ENCODE peak calls at places on chromosomes 12 and 14, in ten cellular contexts. A is hypothalamus; K is NCI-H1048; H is Panc1; M is mucosa of descending colon; L is NCI-H345; X is stimulated activated CD4-positive, alpha-beta T cell treated with anti-CD3 and anti-CD28 coated beads, Interleukin-2, amount 100 ng/mL, for 24 hours; S is iris pigment epithelial cell; Z is anterior cingulate cortex; C is posterior cingulate gyrus. T is an unnamed sample.

GRCh38 chr14:52706286-52706685 is 714 bp upstream of the PSMC6 start:
- DNase-seq in A (no peak), K (no peak), H (no peak), M (no peak), L (no peak), X (peak; percentile 52), S (peak; percentile 58), Z (no peak), C (no peak), T (no peak)

GRCh38 chr12:28973491-28973890 is 175.6 kb upstream of the FAR2 start:
- DNase-seq in A (no peak), K (no peak), H (no peak), M (no peak), L (no peak), X (no peak), S (no peak), Z (no peak), C (no peak), T (no peak)

GRCh38 chr12:117502233-117502632 is 140.8 kb upstream of the NOS1 start:
- DNase-seq in A (no peak), K (no peak), H (no peak), M (no peak), L (no peak), X (no peak), S (no peak), Z (no peak), C (no peak), T (no peak)

GRCh38 chr12:63150255-63151060 is 543 bp downstream of the AVPR1A start:
- DNase-seq in A (no peak), K (no peak), H (no peak), M (peak; percentile 27), L (peak; percentile 64), X (no peak), S (peak; percentile 1), Z (no peak), C (no peak), T (no peak)

GRCh38 chr12:123150804-123151678 is at the start of gene PITPNM2:
- DNase-seq in A (peak; percentile 51), K (no peak), H (no peak), M (peak; percentile 80), L (peak; percentile 41), X (peak; percentile 61), S (peak; percentile 70), Z (no peak), C (peak; percentile 46), T (peak; percentile 68)

GRCh38 chr12:44875954-44876553 is at the start of gene NELL2:
- DNase-seq in A (peak; percentile 38), K (no peak), H (no peak), M (peak; percentile 73), L (no peak), X (peak; percentile 75), S (peak; percentile 10), Z (peak; percentile 32), C (peak; percentile 62), T (peak; percentile 21)

GRCh38 chr12:77679701-77680100 is 151.0 kb upstream of the NAV3 start:
- DNase-seq in A (no peak), K (no peak), H (no peak), M (no peak), L (no peak), X (no peak), S (peak; percentile 51), Z (no peak), C (no peak), T (no peak)

GRCh38 chr12:49138587-49138986 is 7.4 kb upstream of the TUBA1B start:
- DNase-seq in A (no peak), K (no peak), H (no peak), M (no peak), L (no peak), X (no peak), S (no peak), Z (no peak), C (no peak), T (no peak)

GRCh38 chr12:102527256-102527720 is 46.9 kb upstream of the IGF1 start:
- DNase-seq in A (no peak), K (no peak), H (no peak), M (no peak), L (no peak), X (no peak), S (peak; percentile 62), Z (no peak), C (no peak), T (no peak)

GRCh38 chr12:116037941-116038837 is 239.3 kb downstream of the MED13L start:
- DNase-seq in A (no peak), K (no peak), H (no peak), M (no peak), L (no peak), X (no peak), S (peak; percentile 86), Z (no peak), C (no peak), T (no peak)

GRCh38 chr14:87066221-87066817 is 926.7 kb downstream of the GALC start:
- DNase-seq in A (no peak), K (no peak), H (no peak), M (no peak), L (peak; percentile 7), X (no peak), S (no peak), Z (no peak), C (no peak), T (no peak)

GRCh38 chr12:100185361-100185894 is 15.2 kb upstream of the ACTR6 start:
- DNase-seq in A (no peak), K (no peak), H (no peak), M (no peak), L (no peak), X (no peak), S (no peak), Z (no peak), C (peak; percentile 35), T (no peak)

GRCh38 chr12:20628388-20628787 is 66.7 kb upstream of the SLCO1C1 start:
- DNase-seq in A (no peak), K (no peak), H (no peak), M (no peak), L (no peak), X (no peak), S (no peak), Z (no peak), C (no peak), T (no peak)

GRCh38 chr14:105107351-105107750 is 42.1 kb upstream of the GPR132 start:
- DNase-seq in A (no peak), K (no peak), H (no peak), M (no peak), L (no peak), X (no peak), S (no peak), Z (no peak), C (no peak), T (no peak)

GRCh38 chr14:75667099-75667498 is 6.1 kb downstream of the TTLL5 start:
- DNase-seq in A (no peak), K (no peak), H (no peak), M (no peak), L (no peak), X (no peak), S (no peak), Z (no peak), C (no peak), T (no peak)

GRCh38 chr12:58504539-58504938 is 415.8 kb downstream of the LRIG3 start:
- DNase-seq in A (no peak), K (no peak), H (no peak), M (no peak), L (peak; percentile 7), X (no peak), S (peak; percentile 46), Z (no peak), C (no peak), T (no peak)

GRCh38 chr12:19131020-19131431 is 1.5 kb downstream of the PLEKHA5 start:
- DNase-seq in A (no peak), K (no peak), H (no peak), M (peak; percentile 32), L (peak; percentile 41), X (no peak), S (peak; percentile 62), Z (no peak), C (no peak), T (no peak)

GRCh38 chr14:76694106-76694505 is 67.2 kb upstream of the VASH1 start:
- DNase-seq in A (no peak), K (no peak), H (no peak), M (no peak), L (no peak), X (no peak), S (no peak), Z (no peak), C (no peak), T (no peak)

GRCh38 chr14:59455411-59455810 is 9.8 kb downstream of the GPR135 start:
- DNase-seq in A (no peak), K (no peak), H (no peak), M (no peak), L (no peak), X (no peak), S (peak; percentile 41), Z (no peak), C (no peak), T (no peak)

GRCh38 chr12:27498761-27499160 is 25.2 kb upstream of the PPFIBP1 start:
- DNase-seq in A (no peak), K (no peak), H (no peak), M (no peak), L (no peak), X (no peak), S (peak; percentile 39), Z (no peak), C (no peak), T (no peak)

GRCh38 chr14:106556665-106557289 is 1030.4 kb downstream of the TMEM121 start:
- DNase-seq in A (no peak), K (no peak), H (peak; percentile 35), M (peak; percentile 74), L (peak; percentile 79), X (peak; percentile 89), S (no peak), Z (no peak), C (no peak), T (peak; percentile 55)

GRCh38 chr14:21498540-21499526 is 12.3 kb downstream of the METTL3 start:
- DNase-seq in A (no peak), K (no peak), H (no peak), M (no peak), L (peak; percentile 62), X (no peak), S (peak; percentile 57), Z (no peak), C (no peak), T (no peak)

GRCh38 chr12:120999191-121000120 is 16.8 kb downstream of the C12orf43 start:
- DNase-seq in A (no peak), K (no peak), H (no peak), M (no peak), L (no peak), X (no peak), S (no peak), Z (no peak), C (no peak), T (no peak)

GRCh38 chr14:89454971-89455370 is 37.9 kb upstream of the FOXN3 start:
- DNase-seq in A (no peak), K (no peak), H (no peak), M (no peak), L (no peak), X (no peak), S (no peak), Z (no peak), C (no peak), T (no peak)

GRCh38 chr12:52391618-52392002 is 6.2 kb upstream of the KRT84 start:
- DNase-seq in A (peak; percentile 71), K (no peak), H (no peak), M (peak; percentile 51), L (peak; percentile 95), X (no peak), S (no peak), Z (peak; percentile 42), C (peak; percentile 74), T (no peak)

GRCh38 chr12:75825686-75826085 is 205.9 kb downstream of the PHLDA1 start:
- DNase-seq in A (no peak), K (no peak), H (no peak), M (no peak), L (no peak), X (no peak), S (peak; percentile 84), Z (no peak), C (no peak), T (no peak)

GRCh38 chr12:123427036-123427769 is 9.3 kb downstream of the RILPL2 start:
- DNase-seq in A (no peak), K (no peak), H (no peak), M (no peak), L (no peak), X (no peak), S (no peak), Z (no peak), C (no peak), T (no peak)

GRCh38 chr14:69242311-69243224 is 17.4 kb upstream of the GALNT16 start:
- DNase-seq in A (no peak), K (peak; percentile 31), H (peak; percentile 33), M (no peak), L (peak; percentile 48), X (peak; percentile 65), S (peak; percentile 72), Z (peak; percentile 36), C (no peak), T (peak; percentile 57)

T was measured in stimulated activated naive CD4-positive, alpha-beta T cell.